ENCODE peak calls at places on chromosomes 3 and 15, in five cellular contexts. One of them, this sample, is unnamed. For H3K4me1, the result is how much of the 10 kb centered on the place peaks cover.

GRCh38 chr3:134251731-134252391 is 1.2 kb upstream of the RYK start:
- DNase-seq in OCI-LY7: no peak
- DNase-seq in hepatocyte: peak
- DNase-seq in PC-3: no peak
- DNase-seq in neural progenitor cell: peak
- DNase-seq in this sample: no peak

GRCh38 chr15:63191895-63192603 is 2.6 kb downstream of the RAB8B start:
- DNase-seq in OCI-LY7: peak
- DNase-seq in hepatocyte: no peak
- DNase-seq in PC-3: no peak
- DNase-seq in neural progenitor cell: no peak
- DNase-seq in this sample: peak

GRCh38 chr15:52505141-52505540 is 23.5 kb downstream of the MYO5A start:
- DNase-seq in OCI-LY7: peak
- DNase-seq in hepatocyte: no peak
- DNase-seq in PC-3: no peak
- DNase-seq in neural progenitor cell: no peak
- DNase-seq in this sample: peak

GRCh38 chr3:138608322-138609214 is at the start of gene FAIM:
- DNase-seq in OCI-LY7: no peak
- DNase-seq in hepatocyte: peak
- DNase-seq in PC-3: peak
- DNase-seq in neural progenitor cell: peak
- DNase-seq in this sample: peak

GRCh38 chr3:8537440-8537839 is 35.8 kb downstream of the LMCD1 start:
- DNase-seq in OCI-LY7: no peak
- DNase-seq in hepatocyte: no peak
- DNase-seq in PC-3: no peak
- DNase-seq in neural progenitor cell: no peak
- DNase-seq in this sample: no peak

GRCh38 chr15:95162069-95162468 is 930.7 kb downstream of the MCTP2 start:
- DNase-seq in OCI-LY7: no peak
- DNase-seq in hepatocyte: no peak
- DNase-seq in PC-3: no peak
- DNase-seq in neural progenitor cell: no peak
- DNase-seq in this sample: no peak

GRCh38 chr3:126994661-126995161 is 11.8 kb downstream of the PLXNA1 start:
- DNase-seq in OCI-LY7: no peak
- DNase-seq in hepatocyte: no peak
- DNase-seq in PC-3: no peak
- DNase-seq in neural progenitor cell: no peak
- DNase-seq in this sample: no peak

GRCh38 chr15:78007211-78007956 is 70.1 kb downstream of the TBC1D2B start:
- DNase-seq in OCI-LY7: no peak
- DNase-seq in hepatocyte: no peak
- DNase-seq in PC-3: no peak
- DNase-seq in neural progenitor cell: no peak
- DNase-seq in this sample: no peak

GRCh38 chr3:25537476-25537875 is 109.4 kb downstream of the RARB start:
- DNase-seq in OCI-LY7: no peak
- DNase-seq in hepatocyte: no peak
- DNase-seq in PC-3: no peak
- DNase-seq in neural progenitor cell: no peak
- DNase-seq in this sample: no peak

GRCh38 chr3:25533365-25533764 is 105.3 kb downstream of the RARB start:
- DNase-seq in OCI-LY7: no peak
- DNase-seq in hepatocyte: no peak
- DNase-seq in PC-3: no peak
- DNase-seq in neural progenitor cell: no peak
- DNase-seq in this sample: no peak

GRCh38 chr3:25534007-25534406 is 105.9 kb downstream of the RARB start:
- DNase-seq in OCI-LY7: no peak
- DNase-seq in hepatocyte: no peak
- DNase-seq in PC-3: no peak
- DNase-seq in neural progenitor cell: no peak
- DNase-seq in this sample: no peak

GRCh38 chr3:25536668-25537331 is 108.7 kb downstream of the RARB start:
- DNase-seq in OCI-LY7: no peak
- DNase-seq in hepatocyte: peak
- DNase-seq in PC-3: no peak
- DNase-seq in neural progenitor cell: no peak
- DNase-seq in this sample: no peak

DNA sequence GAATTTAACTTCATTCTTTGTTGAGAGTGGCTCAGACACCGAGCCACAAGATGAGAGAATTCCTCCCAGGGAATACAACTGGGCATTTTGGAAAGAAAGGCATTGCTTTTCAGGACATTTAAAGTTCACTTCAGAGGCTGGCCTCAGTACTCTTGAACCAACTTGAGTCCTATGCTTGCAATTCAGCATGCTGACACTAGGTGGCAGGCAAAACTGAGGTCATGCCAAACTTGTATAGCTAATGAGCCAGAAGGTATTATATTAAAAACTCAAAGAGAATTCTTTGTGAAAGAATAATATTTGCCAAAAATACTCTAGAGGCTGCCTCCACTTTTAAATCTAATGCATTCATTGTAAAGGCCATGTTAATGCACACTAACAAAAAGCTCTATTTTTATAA is 104.7 kb downstream of the RARB start:
- DNase-seq in OCI-LY7: peak
- DNase-seq in hepatocyte: no peak
- DNase-seq in PC-3: peak
- DNase-seq in neural progenitor cell: no peak
- DNase-seq in this sample: peak
- TF ChIP-seq CTCF in OCI-LY7: peak
- TF ChIP-seq CTCF in hepatocyte: peak
- TF ChIP-seq CTCF in PC-3: peak
- TF ChIP-seq CTCF in neural progenitor cell: peak
- TF ChIP-seq CTCF in this sample: peak

DNA sequence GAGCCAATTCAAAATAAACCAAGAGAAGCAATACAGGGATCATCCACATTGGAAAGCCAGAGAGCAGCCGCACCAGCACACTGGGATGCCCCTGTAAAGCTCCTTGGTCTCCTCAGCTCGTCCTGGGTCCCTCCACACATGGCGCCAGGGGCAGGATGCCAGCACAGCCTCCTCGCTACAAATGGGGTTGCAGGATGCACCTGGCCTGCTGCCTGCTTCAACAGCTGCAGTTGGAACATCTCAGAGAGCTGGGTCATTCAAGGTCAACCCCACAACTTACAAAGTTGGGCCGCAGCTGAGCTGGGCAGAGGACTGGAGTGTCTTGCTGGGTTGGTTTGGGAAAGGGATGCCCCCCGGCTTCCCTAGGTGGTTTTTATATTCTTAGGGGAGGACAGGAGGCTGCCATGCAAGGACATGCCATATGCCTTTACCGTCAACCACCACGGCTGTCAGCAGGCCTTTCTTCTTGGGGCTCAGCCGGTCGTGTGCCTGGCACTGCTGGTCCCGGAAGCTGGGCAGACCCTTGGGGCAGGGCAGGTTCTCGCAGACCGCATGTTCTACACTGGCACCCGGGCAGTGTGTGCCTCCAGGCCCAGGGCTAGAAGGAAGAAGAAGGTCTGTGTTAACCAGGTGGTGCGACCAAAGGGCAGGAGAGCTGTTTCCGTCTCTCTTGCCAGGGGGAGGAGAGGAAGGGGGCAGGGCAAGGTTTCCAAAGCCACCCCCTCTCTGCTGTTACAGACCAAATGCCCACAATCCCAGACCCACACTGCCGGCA is 225.2 kb downstream of the ADAMTS17 start:
- DNase-seq in OCI-LY7: peak
- DNase-seq in hepatocyte: no peak
- DNase-seq in PC-3: no peak
- DNase-seq in neural progenitor cell: no peak
- DNase-seq in this sample: peak
- H3K4me1 ChIP-seq in OCI-LY7: under half
- H3K4me1 ChIP-seq in hepatocyte: under half
- H3K4me1 ChIP-seq in PC-3: under half
- H3K4me1 ChIP-seq in neural progenitor cell: under half
- H3K4me1 ChIP-seq in this sample: under half

DNA sequence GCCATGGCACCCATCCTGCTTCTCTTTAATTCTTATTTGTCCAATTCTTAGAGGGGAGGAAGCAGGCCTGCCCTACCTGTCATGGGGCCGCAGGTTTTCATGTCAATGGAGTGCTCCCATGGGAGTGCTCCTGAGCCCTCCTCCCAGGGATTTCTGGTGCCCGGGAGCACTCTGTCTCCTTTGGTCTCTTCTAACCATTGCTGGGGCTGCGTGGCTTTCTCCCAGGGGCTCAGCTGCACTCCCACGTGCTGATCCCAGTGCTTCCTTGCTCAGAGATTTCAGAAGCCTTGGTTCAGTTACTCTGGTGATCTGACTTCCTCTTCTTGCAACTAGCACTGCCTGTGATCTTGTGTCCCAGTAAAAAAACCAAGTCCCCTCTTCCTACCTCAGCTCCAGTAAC is 68.0 kb upstream of the ARL8B start:
- DNase-seq in OCI-LY7: no peak
- DNase-seq in hepatocyte: no peak
- DNase-seq in PC-3: no peak
- DNase-seq in neural progenitor cell: no peak
- DNase-seq in this sample: no peak
- TF ChIP-seq EZH2phosphoT487 in OCI-LY7: no peak
- TF ChIP-seq EZH2phosphoT487 in hepatocyte: no peak
- TF ChIP-seq EZH2phosphoT487 in PC-3: no peak
- TF ChIP-seq EZH2phosphoT487 in neural progenitor cell: no peak
- TF ChIP-seq EZH2phosphoT487 in this sample: no peak

GRCh38 chr3:9951962-9952805 is at the start of gene PRRT3:
- DNase-seq in OCI-LY7: peak
- DNase-seq in hepatocyte: peak
- DNase-seq in PC-3: peak
- DNase-seq in neural progenitor cell: peak
- DNase-seq in this sample: peak

GRCh38 chr3:9955067-9955502 is 2.9 kb upstream of the PRRT3 start:
- DNase-seq in OCI-LY7: no peak
- DNase-seq in hepatocyte: no peak
- DNase-seq in PC-3: no peak
- DNase-seq in neural progenitor cell: no peak
- DNase-seq in this sample: no peak

GRCh38 chr3:9955611-9956352 is 3.6 kb upstream of the PRRT3 start:
- DNase-seq in OCI-LY7: no peak
- DNase-seq in hepatocyte: no peak
- DNase-seq in PC-3: no peak
- DNase-seq in neural progenitor cell: no peak
- DNase-seq in this sample: no peak

GRCh38 chr3:9951598-9951961 is 628 bp downstream of the PRRT3 start:
- DNase-seq in OCI-LY7: no peak
- DNase-seq in hepatocyte: no peak
- DNase-seq in PC-3: no peak
- DNase-seq in neural progenitor cell: no peak
- DNase-seq in this sample: no peak

DNA sequence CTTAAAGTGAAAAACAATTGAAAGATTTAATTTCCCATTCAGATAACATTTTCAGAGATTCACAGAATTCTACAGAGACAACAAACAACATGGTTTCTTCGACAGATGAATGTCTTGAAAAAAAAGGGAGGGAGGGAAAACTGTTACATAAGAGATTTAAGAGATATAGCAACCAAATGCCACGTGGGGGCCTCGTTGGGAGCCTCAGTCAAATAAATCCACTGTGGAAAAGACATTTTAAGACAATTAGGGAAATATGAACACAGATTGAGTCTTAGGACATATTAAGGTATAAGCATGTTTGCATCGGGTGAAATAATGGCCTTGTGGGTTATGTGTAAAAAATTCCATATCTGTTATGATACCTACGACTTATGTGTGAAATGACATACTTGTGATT is 5.0 kb upstream of the PRRT3 start:
- DNase-seq in OCI-LY7: peak
- DNase-seq in hepatocyte: no peak
- DNase-seq in PC-3: peak
- DNase-seq in neural progenitor cell: no peak
- DNase-seq in this sample: no peak
- TF ChIP-seq CTCF in OCI-LY7: peak
- TF ChIP-seq CTCF in hepatocyte: no peak
- TF ChIP-seq CTCF in PC-3: peak
- TF ChIP-seq CTCF in neural progenitor cell: peak
- TF ChIP-seq CTCF in this sample: no peak

GRCh38 chr3:189902230-189903186 is 218.2 kb downstream of the P3H2 start:
- DNase-seq in OCI-LY7: no peak
- DNase-seq in hepatocyte: no peak
- DNase-seq in PC-3: no peak
- DNase-seq in neural progenitor cell: no peak
- DNase-seq in this sample: no peak
- H3K4me1 ChIP-seq in OCI-LY7: under half
- H3K4me1 ChIP-seq in hepatocyte: under half
- H3K4me1 ChIP-seq in PC-3: under half
- H3K4me1 ChIP-seq in neural progenitor cell: under half
- H3K4me1 ChIP-seq in this sample: under half

GRCh38 chr3:37824954-37825328 is 36.7 kb upstream of the CTDSPL start:
- DNase-seq in OCI-LY7: no peak
- DNase-seq in hepatocyte: no peak
- DNase-seq in PC-3: peak
- DNase-seq in neural progenitor cell: no peak
- DNase-seq in this sample: no peak
- TF ChIP-seq EZH2phosphoT487 in OCI-LY7: no peak
- TF ChIP-seq EZH2phosphoT487 in hepatocyte: no peak
- TF ChIP-seq EZH2phosphoT487 in PC-3: no peak
- TF ChIP-seq EZH2phosphoT487 in neural progenitor cell: no peak
- TF ChIP-seq EZH2phosphoT487 in this sample: no peak

DNA sequence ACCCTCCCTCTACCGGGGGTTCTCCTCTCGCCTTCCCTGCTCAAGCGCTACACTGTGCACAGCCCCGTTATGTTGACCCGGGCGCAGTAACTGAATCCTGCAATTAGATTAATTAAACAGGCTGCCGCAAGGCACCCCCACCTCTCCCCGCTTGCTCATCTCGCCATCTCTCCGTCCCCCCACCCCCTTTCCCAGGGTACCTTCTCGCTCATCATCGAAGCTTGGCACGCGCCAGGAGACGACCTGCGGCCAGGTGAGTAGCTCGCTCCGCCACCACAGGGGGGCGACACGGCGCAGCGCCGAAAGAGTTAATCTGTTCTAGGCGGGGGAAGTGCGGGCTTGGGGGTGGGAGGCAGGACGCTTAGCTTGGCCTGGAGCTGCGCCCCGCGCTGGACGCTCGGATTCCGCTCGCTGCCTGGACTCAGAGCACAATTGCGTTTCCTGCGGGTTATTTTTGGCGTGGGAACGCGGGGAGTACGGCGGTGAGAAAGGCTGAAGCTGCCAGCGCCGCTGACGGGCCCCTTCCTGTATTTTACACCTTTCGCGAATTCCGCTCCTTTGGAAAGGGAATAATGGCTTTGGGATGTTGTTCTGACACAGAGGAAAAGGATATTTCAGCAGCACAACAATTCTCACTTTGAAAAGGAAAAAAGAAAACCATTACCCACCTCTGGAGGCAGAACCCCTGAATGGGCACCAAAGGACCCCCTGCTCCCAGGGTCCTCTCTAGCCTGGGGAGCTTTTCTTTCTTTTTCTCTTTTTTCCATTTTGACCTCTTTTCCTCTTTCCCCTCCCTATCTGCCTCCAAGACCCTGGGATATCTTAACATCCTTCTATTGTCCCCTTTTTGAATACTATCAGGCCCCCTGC is 1.5 kb downstream of the DLL4 start:
- DNase-seq in OCI-LY7: peak
- DNase-seq in hepatocyte: peak
- DNase-seq in PC-3: peak
- DNase-seq in neural progenitor cell: peak
- DNase-seq in this sample: no peak
- TF ChIP-seq CTCF in OCI-LY7: peak
- TF ChIP-seq CTCF in hepatocyte: peak
- TF ChIP-seq CTCF in PC-3: peak
- TF ChIP-seq CTCF in neural progenitor cell: peak
- TF ChIP-seq CTCF in this sample: peak

This sample was measured in MM.1S.